ENCODE peak calls at places on chromosome 1, in ten cellular contexts. O, Z, R, B, X, P, Q, G, L and W are unnamed samples. For H3K4me1 and H3K36me3, the result is how much of the 10 kb centered on the place peaks cover.

GRCh38 chr1:243542726-243543415 is 287.0 kb downstream of the SDCCAG8 start:
- DNase-seq in X (no peak), L (no peak), R (no peak), B (no peak), Q (no peak), Z (no peak), G (no peak), P (no peak), O (no peak), W (no peak)

GRCh38 chr1:233294991-233295774 is at the start of gene PCNX2:
- DNase-seq in X (no peak), R (peak), P (peak), B (peak), Z (no peak), G (no peak), Q (peak), O (no peak), L (peak), W (peak)

GRCh38 chr1:2556277-2557145 is at the start of gene TNFRSF14:
- DNase-seq in O (peak), G (peak), Z (no peak), P (peak), X (peak), Q (peak), R (peak), B (peak), L (peak), W (no peak)

GRCh38 chr1:11690132-11690668 is 1.3 kb upstream of the DRAXIN start:
- DNase-seq in P (no peak), L (no peak), B (no peak), R (no peak), Q (no peak), O (no peak), Z (no peak), X (no peak), G (no peak), W (no peak)

GRCh38 chr1:207752456-207753132 is 740 bp downstream of the CD46 start:
- DNase-seq in B (peak), Z (no peak), X (peak), P (peak), L (peak), Q (peak), R (peak), G (no peak), O (peak), W (no peak)

GRCh38 chr1:63731117-63732043 is 42.4 kb upstream of the ROR1 start:
- DNase-seq in B (no peak), X (no peak), G (no peak), L (no peak), P (peak), Z (no peak), O (no peak), Q (peak), R (no peak), W (no peak)

GRCh38 chr1:117658676-117659075 is 52.8 kb downstream of the TENT5C start:
- DNase-seq in Q (no peak), P (no peak), X (no peak), G (no peak), L (no peak), B (no peak), O (no peak), R (no peak), Z (no peak), W (no peak)

GRCh38 chr1:156259805-156260204 is 11.9 kb upstream of the PAQR6 start:
- DNase-seq in P (no peak), L (no peak), R (no peak), Q (peak), O (peak), X (no peak), G (no peak), Z (no peak), B (peak), W (no peak)

GRCh38 chr1:195481293-195481692 is 1126.9 kb downstream of the KCNT2 start:
- DNase-seq in B (no peak), Z (no peak), G (no peak), Q (no peak), P (no peak), X (no peak), L (no peak), R (no peak), O (no peak), W (no peak)

GRCh38 chr1:64701071-64701470 is 43.8 kb upstream of the RAVER2 start:
- DNase-seq in R (no peak), O (no peak), Q (no peak), L (no peak), B (no peak), G (no peak), Z (no peak), P (no peak), X (no peak), W (no peak)

GRCh38 chr1:107378602-107379265 is 237.9 kb downstream of the NTNG1 start:
- DNase-seq in B (no peak), G (no peak), O (no peak), Z (no peak), X (no peak), R (no peak), P (no peak), Q (no peak), L (no peak), W (no peak)

DNA sequence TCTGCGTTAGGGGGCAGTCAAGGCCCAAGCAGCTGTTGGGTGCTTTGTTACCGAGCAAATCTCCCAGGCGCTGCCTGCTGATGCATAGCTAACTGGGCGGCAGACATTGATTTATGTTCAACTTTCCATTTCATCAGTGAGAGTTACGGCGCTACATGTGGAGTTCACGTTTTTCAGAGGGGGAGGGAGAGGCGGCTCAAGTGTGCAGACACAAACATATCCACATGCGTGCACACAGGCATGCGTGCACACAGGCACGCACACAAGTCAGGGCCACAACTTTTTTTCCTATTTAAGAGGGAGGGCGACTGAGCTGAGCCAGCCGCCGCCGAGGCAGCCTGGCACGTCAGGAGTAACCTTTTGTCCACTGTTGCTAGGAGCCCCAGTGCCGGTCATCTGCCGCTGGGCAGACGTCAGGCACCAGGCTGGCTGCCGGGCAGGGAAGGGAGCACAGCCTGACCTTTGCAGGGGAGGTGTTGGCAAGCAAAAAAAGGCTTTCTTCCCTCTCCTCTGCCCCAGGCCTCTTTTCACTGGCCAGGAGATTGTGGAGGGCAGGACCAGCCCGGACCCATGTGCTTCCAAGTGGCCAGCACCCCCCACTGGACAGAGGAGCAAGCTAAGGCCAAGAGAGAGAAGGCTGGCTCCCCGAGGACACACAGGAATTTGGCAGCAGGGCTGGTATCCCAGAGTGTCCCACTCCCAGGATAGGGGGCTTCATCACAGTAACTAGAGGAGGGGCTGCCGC is 73.3 kb downstream of the MRPL37 start:
- DNase-seq in B (peak), R (peak), L (peak), O (peak), Q (peak), P (peak), Z (peak), X (no peak), G (peak), W (no peak)
- H3K4me1 ChIP-seq in B (under half), R (under half), L (half or more), O (under half), Q (under half), P (half or more), Z (half or more), X (under half), G (under half), W (under half)

GRCh38 chr1:71502026-71502425 is 421.2 kb upstream of the ZRANB2 start:
- DNase-seq in G (no peak), B (no peak), P (no peak), X (no peak), R (no peak), L (no peak), Z (no peak), Q (no peak), O (no peak), W (no peak)
- H3K27ac ChIP-seq in G (no peak), B (no peak), P (no peak), X (no peak), R (no peak), L (no peak), Z (no peak), Q (no peak), O (no peak), W (no peak)

GRCh38 chr1:43449708-43450069 is 4.0 kb downstream of the HYI start:
- DNase-seq in X (no peak), O (no peak), L (no peak), Z (no peak), G (no peak), Q (no peak), R (no peak), P (no peak), B (no peak), W (no peak)

GRCh38 chr1:43448955-43449707 is 4.6 kb downstream of the HYI start:
- DNase-seq in L (peak), Q (no peak), B (no peak), Z (no peak), R (no peak), P (no peak), X (peak), G (no peak), O (no peak), W (no peak)

GRCh38 chr1:43451157-43451591 is 2.6 kb downstream of the HYI start:
- DNase-seq in Z (no peak), B (no peak), G (no peak), R (no peak), L (peak), P (no peak), O (no peak), X (peak), Q (no peak), W (no peak)

GRCh38 chr1:43451701-43452532 is 1.8 kb downstream of the HYI start:
- DNase-seq in B (no peak), Z (no peak), Q (no peak), L (peak), G (no peak), P (no peak), X (peak), R (no peak), O (no peak), W (no peak)

GRCh38 chr1:43450251-43451070 is 3.3 kb downstream of the HYI start:
- DNase-seq in B (no peak), Q (no peak), P (no peak), Z (no peak), O (no peak), X (peak), G (no peak), R (no peak), L (peak), W (no peak)
- H3K36me3 ChIP-seq in B (under half), Q (half or more), P (half or more), Z (half or more), O (under half), X (under half), G (under half), R (half or more), L (half or more), W (under half)

DNA sequence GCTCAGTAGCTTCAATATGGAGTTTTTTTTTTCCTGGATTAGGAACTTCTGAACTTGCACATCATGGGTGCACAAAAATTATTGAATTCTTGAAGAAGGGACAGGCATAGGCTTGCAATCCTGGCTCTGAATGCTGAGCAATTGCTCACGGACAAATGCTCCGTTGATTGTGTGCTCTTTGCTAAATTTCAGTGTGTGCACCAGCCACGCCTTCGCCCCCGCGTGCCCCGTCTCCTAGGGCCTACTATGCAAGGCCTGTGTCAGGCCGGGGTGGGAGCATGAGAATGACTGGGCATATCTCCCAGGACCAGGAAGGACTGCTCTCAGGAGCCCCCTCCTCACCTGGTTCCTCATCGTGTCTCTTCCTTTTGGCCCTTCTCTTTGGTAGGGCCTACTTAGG is 17.4 kb downstream of the IL6R start:
- DNase-seq in Z (no peak), L (no peak), B (no peak), G (peak), Q (no peak), R (no peak), O (no peak), P (peak), X (no peak), W (no peak)
- H3K4me1 ChIP-seq in Z (half or more), L (half or more), B (under half), G (under half), Q (half or more), R (half or more), O (under half), P (half or more), X (half or more), W (under half)

GRCh38 chr1:38474738-38475623 is 384.6 kb downstream of the RRAGC start:
- DNase-seq in Q (no peak), G (no peak), B (peak), P (no peak), Z (no peak), L (no peak), O (no peak), R (no peak), X (no peak), W (no peak)
- H3K27ac ChIP-seq in Q (no peak), G (no peak), B (peak), P (no peak), Z (no peak), L (no peak), O (no peak), R (peak), X (no peak), W (no peak)

GRCh38 chr1:119893238-119893791 is 3.0 kb downstream of the ADAM30 start:
- DNase-seq in P (no peak), G (no peak), O (no peak), Q (no peak), Z (no peak), R (no peak), X (no peak), L (no peak), B (no peak), W (no peak)

GRCh38 chr1:119885903-119886783 is 10.2 kb downstream of the ADAM30 start:
- DNase-seq in B (peak), P (peak), X (no peak), Z (peak), R (peak), G (peak), Q (peak), O (peak), L (no peak), W (peak)

GRCh38 chr1:119884700-119885099 is 11.6 kb downstream of the ADAM30 start:
- DNase-seq in X (no peak), G (no peak), Q (no peak), Z (no peak), R (no peak), O (no peak), L (no peak), P (no peak), B (no peak), W (no peak)

GRCh38 chr1:119887428-119887827 is 8.9 kb downstream of the ADAM30 start:
- DNase-seq in X (no peak), G (no peak), O (no peak), P (no peak), R (no peak), L (no peak), Q (no peak), Z (no peak), B (no peak), W (no peak)

DNA sequence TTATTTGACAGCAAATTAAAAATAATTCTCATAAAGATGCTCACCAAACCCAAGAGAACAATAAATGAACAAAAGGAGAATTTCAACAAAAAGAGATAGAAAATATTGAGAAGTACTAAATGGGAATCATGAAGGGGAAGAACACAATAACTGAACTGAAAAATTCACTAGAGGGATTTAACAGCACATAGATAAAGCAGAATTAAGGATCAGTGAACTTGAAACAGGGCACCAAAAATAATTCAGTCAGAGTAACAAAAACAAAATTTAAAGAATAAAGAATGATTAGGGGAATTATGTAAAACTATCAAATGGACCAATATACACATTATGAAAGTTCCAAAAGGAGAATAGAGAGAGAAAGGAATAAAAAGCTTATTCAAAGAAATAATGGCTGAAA is 7.8 kb downstream of the ADAM30 start:
- DNase-seq in X (no peak), P (no peak), B (no peak), R (no peak), Z (no peak), G (no peak), O (no peak), Q (no peak), L (no peak), W (no peak)
- H3K36me3 ChIP-seq in X (under half), P (under half), B (under half), R (under half), Z (under half), G (under half), O (under half), Q (under half), L (under half), W (under half)

GRCh38 chr1:94922756-94923465 is 4.0 kb downstream of the CNN3 start:
- DNase-seq in X (no peak), Z (no peak), R (no peak), Q (peak), L (no peak), G (no peak), B (peak), O (no peak), P (no peak), W (no peak)

GRCh38 chr1:94926915-94927404 is at the start of gene CNN3:
- DNase-seq in L (peak), P (peak), Z (peak), X (peak), B (peak), O (peak), G (peak), R (peak), Q (peak), W (peak)

GRCh38 chr1:94925561-94926364 is 1.1 kb downstream of the CNN3 start:
- DNase-seq in Q (peak), X (peak), B (peak), Z (peak), P (peak), R (peak), G (peak), O (peak), L (peak), W (peak)

GRCh38 chr1:94926365-94926914 is 470 bp downstream of the CNN3 start:
- DNase-seq in Z (peak), O (peak), R (peak), Q (peak), X (peak), G (peak), L (peak), P (peak), B (peak), W (no peak)

DNA sequence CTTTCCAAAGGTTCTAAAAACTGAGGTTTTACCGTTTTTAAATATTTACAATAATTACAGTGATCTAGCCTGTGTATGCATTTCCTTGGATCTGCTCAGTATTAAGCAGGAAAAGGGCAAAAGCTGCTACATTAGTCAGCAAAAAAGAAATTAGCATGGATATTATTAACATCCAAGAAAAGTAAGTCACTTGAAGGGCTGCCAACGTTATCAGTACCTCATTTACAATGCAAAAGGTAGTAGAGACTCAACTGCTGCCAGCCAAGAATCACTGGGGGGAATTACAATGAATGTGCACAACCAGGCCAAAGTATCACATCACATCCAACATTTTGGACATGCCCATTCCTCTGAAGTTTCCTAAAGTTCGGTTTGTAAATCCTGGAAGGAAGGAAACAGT is 1.9 kb downstream of the CNN3 start:
- DNase-seq in Z (no peak), G (no peak), O (peak), R (no peak), P (no peak), L (no peak), Q (no peak), X (no peak), B (peak), W (no peak)
- H3K4me1 ChIP-seq in Z (half or more), G (under half), O (under half), R (half or more), P (half or more), L (half or more), Q (under half), X (under half), B (half or more), W (under half)

GRCh38 chr1:193416226-193416625 is 229.8 kb upstream of the B3GALT2 start:
- DNase-seq in G (no peak), O (no peak), R (no peak), P (no peak), Z (no peak), X (no peak), L (no peak), Q (no peak), B (no peak), W (no peak)

GRCh38 chr1:193417945-193418744 is 231.7 kb upstream of the B3GALT2 start:
- DNase-seq in B (no peak), Q (peak), X (no peak), Z (no peak), O (no peak), R (no peak), P (no peak), G (no peak), L (no peak), W (no peak)

GRCh38 chr1:193421487-193421886 is 235.1 kb upstream of the B3GALT2 start:
- DNase-seq in Q (no peak), X (no peak), Z (no peak), O (no peak), P (no peak), R (no peak), L (no peak), B (no peak), G (no peak), W (no peak)

GRCh38 chr1:193417420-193417819 is 231.0 kb upstream of the B3GALT2 start:
- DNase-seq in O (peak), R (no peak), Z (no peak), P (no peak), B (no peak), G (peak), X (no peak), Q (peak), L (no peak), W (no peak)

GRCh38 chr1:193418745-193419058 is 232.3 kb upstream of the B3GALT2 start:
- DNase-seq in R (no peak), Q (no peak), B (no peak), L (no peak), O (no peak), P (no peak), X (no peak), Z (no peak), G (no peak), W (no peak)
- H3K27ac ChIP-seq in R (no peak), Q (no peak), B (no peak), L (peak), O (peak), P (no peak), X (no peak), Z (peak), G (no peak), W (no peak)

DNA sequence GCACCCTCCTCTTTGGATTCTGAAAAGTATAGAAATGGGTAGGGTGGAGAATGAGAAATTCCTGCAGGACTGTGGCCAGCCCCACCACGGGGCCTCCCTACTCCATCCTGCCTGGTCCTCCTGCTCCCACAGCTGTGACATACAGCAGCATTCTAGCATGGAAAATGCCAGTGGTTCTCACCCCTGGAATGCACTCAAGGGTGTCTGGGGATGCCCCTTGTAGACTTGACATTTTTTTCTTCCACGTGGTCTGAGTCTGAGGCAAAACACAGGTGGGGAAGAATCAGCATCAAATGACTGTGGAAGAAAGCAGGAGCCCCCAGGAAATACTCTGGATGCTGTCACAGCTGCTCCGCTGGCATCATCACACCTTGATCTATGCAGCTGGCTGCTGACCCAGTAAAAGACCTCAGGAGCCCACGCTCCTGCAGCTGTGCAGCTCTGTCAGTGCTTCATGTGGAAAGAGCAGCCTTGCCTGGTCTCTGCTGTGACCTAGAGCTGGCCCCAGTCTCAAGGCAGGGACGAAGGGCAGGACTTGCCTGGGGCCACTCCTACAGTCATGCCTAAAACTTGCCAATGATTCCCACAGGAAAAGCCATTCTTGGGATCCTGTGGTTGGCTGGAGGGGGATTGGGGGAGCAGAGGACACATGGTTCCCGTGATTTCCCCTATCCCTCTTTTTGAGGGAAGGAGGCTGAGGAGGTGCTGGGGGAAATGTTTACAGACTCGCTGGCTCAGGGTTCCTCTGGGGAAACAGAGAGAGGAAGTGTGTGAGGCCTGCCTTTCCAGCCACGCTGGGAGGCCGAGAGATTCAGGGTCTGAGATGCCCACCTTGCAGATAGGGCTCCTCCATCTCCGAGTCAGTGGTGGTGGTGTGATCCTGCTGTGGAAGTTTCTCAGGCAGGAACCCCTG is 10.8 kb upstream of the A3GALT2 start:
- DNase-seq in Z (no peak), P (no peak), G (no peak), X (no peak), Q (peak), L (peak), B (no peak), O (no peak), R (no peak), W (no peak)
- H3K36me3 ChIP-seq in Z (half or more), P (half or more), G (under half), X (under half), Q (half or more), L (half or more), B (under half), O (under half), R (half or more), W (under half)